ENCODE peak calls at places on chromosomes 12 and 14, in six cellular contexts. Y, B, M, S, Z and F are unnamed samples.

GRCh38 chr14:21098892-21099595 is 589 bp upstream of the ZNF219 start:
- DNase-seq in Y (no peak), M (no peak), Z (no peak), S (no peak), B (no peak), F (no peak)

GRCh38 chr14:51978566-51979398 is 10.6 kb upstream of the RTRAF start:
- DNase-seq in S (peak), M (peak), Z (peak), Y (peak), B (peak), F (no peak)

GRCh38 chr12:92224685-92225331 is 79.2 kb upstream of the BTG1 start:
- DNase-seq in Z (no peak), S (peak), B (no peak), Y (no peak), M (no peak), F (no peak)

GRCh38 chr14:64958743-64959142 is 13.4 kb downstream of the RAB15 start:
- DNase-seq in Y (no peak), S (no peak), M (no peak), B (no peak), Z (no peak), F (no peak)

GRCh38 chr14:50396636-50397460 is at the start of gene CDKL1:
- DNase-seq in B (peak), S (peak), M (peak), Y (peak), Z (peak), F (no peak)

GRCh38 chr14:76964695-76965094 is 63.8 kb downstream of the IRF2BPL start:
- DNase-seq in Y (no peak), Z (no peak), B (no peak), S (no peak), M (no peak), F (no peak)

GRCh38 chr12:11158885-11159444 is 12.0 kb upstream of the SMIM10L1 start:
- DNase-seq in Z (no peak), B (no peak), Y (no peak), M (no peak), S (no peak), F (no peak)

GRCh38 chr12:100845095-100845494 is 50.5 kb downstream of the ANO4 start:
- DNase-seq in Z (no peak), S (no peak), M (no peak), B (no peak), Y (no peak), F (no peak)

GRCh38 chr12:131106542-131106941 is 152.8 kb downstream of the ADGRD1 start:
- DNase-seq in M (no peak), B (no peak), Z (no peak), Y (peak), S (no peak), F (no peak)

GRCh38 chr12:51240971-51241370 is 2.3 kb downstream of the DAZAP2 start:
- DNase-seq in Z (no peak), M (no peak), B (no peak), Y (no peak), S (no peak), F (no peak)

GRCh38 chr12:96979532-96979931 is 72.5 kb downstream of the NEDD1 start:
- DNase-seq in B (no peak), Z (no peak), M (no peak), Y (no peak), S (no peak), F (no peak)

GRCh38 chr14:23306412-23307145 is at the start of gene BCL2L2:
- DNase-seq in Z (peak), M (peak), S (peak), Y (peak), B (peak), F (no peak)

GRCh38 chr12:71046215-71046614 is 111.6 kb downstream of the TSPAN8 start:
- DNase-seq in Z (no peak), S (no peak), Y (no peak), B (no peak), M (no peak), F (no peak)

GRCh38 chr12:102299731-102300130 is 102.1 kb upstream of the PMCH start:
- DNase-seq in S (no peak), B (no peak), M (no peak), Z (no peak), Y (no peak), F (no peak)

GRCh38 chr12:107254258-107254856 is 161.0 kb upstream of the CRY1 start:
- DNase-seq in M (no peak), B (no peak), Y (no peak), Z (no peak), S (no peak), F (no peak)

GRCh38 chr12:116442981-116443380 is 116.2 kb upstream of the MAP1LC3B2 start:
- DNase-seq in B (no peak), M (no peak), Y (no peak), Z (no peak), S (no peak), F (no peak)

GRCh38 chr14:76780058-76780345 is 18.7 kb downstream of the VASH1 start:
- DNase-seq in Y (peak), S (no peak), M (no peak), B (no peak), Z (no peak), F (no peak)

GRCh38 chr14:44405350-44405619 is 101.8 kb downstream of the FSCB start:
- DNase-seq in S (no peak), B (no peak), M (no peak), Y (no peak), Z (no peak), F (no peak)
- TF ChIP-seq POLR2AphosphoS5 in S (no peak), B (no peak), M (no peak), Y (no peak), Z (no peak), F (no peak)

GRCh38 chr12:129115558-129115957 is 262.3 kb downstream of the GLT1D1 start:
- DNase-seq in Z (no peak), B (no peak), M (no peak), S (no peak), Y (no peak), F (no peak)
- H3K27ac ChIP-seq in Z (no peak), B (no peak), M (no peak), S (no peak), Y (no peak), F (no peak)

DNA sequence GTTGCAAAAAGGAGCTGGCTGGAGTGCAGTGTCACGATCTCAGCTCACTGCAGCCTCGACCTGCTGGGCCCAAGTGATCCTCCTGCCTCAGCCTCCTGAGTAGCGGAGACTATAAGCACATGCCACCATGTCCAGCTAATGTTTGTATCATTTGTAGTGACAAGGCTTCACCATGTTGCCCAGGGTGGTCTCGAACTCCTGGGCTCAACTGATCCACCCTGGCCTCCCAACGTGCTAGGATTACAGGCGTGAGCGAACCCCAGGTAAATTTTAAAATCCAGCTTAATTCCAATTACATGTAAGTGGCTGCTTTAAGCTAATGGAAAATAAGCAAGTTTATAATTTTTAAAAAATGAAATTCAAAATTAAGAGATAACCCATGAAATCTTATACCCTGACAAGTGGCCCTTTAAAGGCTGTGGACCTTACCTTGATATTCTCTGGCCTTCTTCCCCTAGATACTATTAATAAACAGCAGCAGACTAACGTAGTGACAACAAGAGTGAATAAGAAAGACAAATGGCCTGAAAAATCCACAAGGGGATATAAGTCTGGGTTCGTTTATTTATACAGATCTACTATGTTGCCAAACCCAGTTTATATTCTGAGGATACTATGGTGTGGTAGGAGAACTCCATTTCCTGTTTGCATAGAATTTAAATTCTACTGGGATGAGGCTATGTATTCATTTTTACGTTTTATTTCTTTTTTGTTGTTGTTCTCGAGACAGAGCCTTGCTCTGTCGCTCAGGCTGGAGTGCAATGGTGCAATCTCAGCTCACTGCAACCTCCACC is 25.6 kb upstream of the SLC2A3 start:
- DNase-seq in Z (no peak), S (no peak), B (no peak), M (no peak), Y (no peak), F (no peak)
- H3K4me3 ChIP-seq in Z (no peak), S (peak), B (peak), M (no peak), Y (no peak), F (peak)

DNA sequence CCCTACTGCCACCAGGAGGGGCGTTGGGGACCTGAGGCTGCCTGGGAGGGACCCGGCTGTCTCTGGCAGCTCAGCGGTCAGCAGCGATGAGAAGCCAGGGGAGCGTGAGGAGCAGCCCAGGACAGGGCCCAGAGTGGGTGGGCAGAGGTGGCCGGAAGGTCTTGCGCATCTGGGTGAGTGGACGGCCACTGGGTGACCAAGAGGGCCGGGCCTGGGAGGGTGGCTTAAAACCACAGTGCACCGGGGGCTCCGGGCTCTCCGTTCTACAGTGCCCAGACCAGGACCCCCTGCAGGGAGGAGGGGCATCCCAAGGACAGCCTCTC is 10.0 kb downstream of the INF2 start:
- DNase-seq in B (no peak), M (no peak), Y (no peak), Z (no peak), S (no peak), F (no peak)
- TF ChIP-seq POLR2AphosphoS5 in B (no peak), M (no peak), Y (no peak), Z (no peak), S (no peak), F (no peak)

GRCh38 chr14:30768791-30769190 is 105.6 kb upstream of the COCH start:
- DNase-seq in B (no peak), Y (no peak), S (no peak), M (no peak), Z (no peak), F (no peak)
- H3K27ac ChIP-seq in B (no peak), Y (no peak), S (no peak), M (no peak), Z (no peak), F (no peak)

DNA sequence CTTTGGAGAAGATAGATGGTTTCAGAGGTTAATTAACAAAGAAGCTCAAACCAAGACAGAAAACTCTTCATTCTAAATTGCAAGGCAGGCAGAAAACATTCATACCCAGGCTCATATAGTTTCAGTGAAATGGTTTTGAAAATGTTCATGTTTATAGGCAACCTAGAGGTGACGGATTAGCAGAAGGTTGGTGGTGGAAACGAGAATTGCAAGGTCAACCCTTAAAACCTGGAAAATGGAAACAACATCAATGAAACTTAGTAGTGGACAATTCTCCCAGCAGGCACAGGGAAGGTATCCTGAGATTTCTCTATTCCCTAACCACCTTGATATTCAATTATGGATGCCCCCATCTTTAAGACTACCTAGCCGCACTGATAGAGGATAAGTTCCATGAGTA is 965 bp downstream of the CD163 start:
- DNase-seq in Y (no peak), M (no peak), S (peak), B (no peak), Z (no peak), F (no peak)
- H3K4me3 ChIP-seq in Y (peak), M (no peak), S (no peak), B (no peak), Z (no peak), F (no peak)

GRCh38 chr12:111430418-111431353 is 25.0 kb downstream of the SH2B3 start:
- DNase-seq in Z (no peak), M (no peak), S (no peak), Y (no peak), B (no peak), F (no peak)

GRCh38 chr12:111428728-111429175 is 23.0 kb downstream of the SH2B3 start:
- DNase-seq in M (no peak), B (no peak), S (no peak), Z (peak), Y (no peak), F (no peak)

GRCh38 chr12:111431772-111432171 is 26.0 kb downstream of the SH2B3 start:
- DNase-seq in B (no peak), M (no peak), Y (no peak), Z (no peak), S (no peak), F (no peak)

GRCh38 chr12:111428081-111428727 is 22.5 kb downstream of the SH2B3 start:
- DNase-seq in B (no peak), S (no peak), Y (no peak), Z (no peak), M (no peak), F (no peak)

GRCh38 chr12:111429760-111430417 is 24.2 kb downstream of the SH2B3 start:
- DNase-seq in B (no peak), S (no peak), Z (no peak), Y (no peak), M (no peak), F (no peak)
- TF ChIP-seq POLR2AphosphoS5 in B (no peak), S (no peak), Z (no peak), Y (no peak), M (no peak), F (no peak)

GRCh38 chr14:33709286-33709685 is 241.6 kb downstream of the EGLN3 start:
- DNase-seq in Z (no peak), B (no peak), M (no peak), Y (no peak), S (no peak), F (no peak)
- H3K27ac ChIP-seq in Z (no peak), B (no peak), M (no peak), Y (no peak), S (no peak), F (no peak)